ENCODE peak calls at places on chromosome 10, in ten cellular contexts. O is CD8-positive, alpha-beta memory T cell; J is stimulated activated CD4-positive, alpha-beta T cell treated with anti-CD3 and anti-CD28 coated beads, Interleukin-1b, Interleukin-23, amount 100 ng/mL, for 4 hours; N is occipital lobe; L is GM03348; W is endothelial cell; I is body of pancreas; X is brain microvascular endothelial cell; A is thyroid gland; P is activated CD4-positive, alpha-beta T cell treated with anti-CD3 and anti-CD28 coated beads for 4 hours. Y is an unnamed sample.

GRCh38 chr10:67098460-67098859 is 172.6 kb downstream of the LRRTM3 start:
- DNase-seq in O (no peak), J (no peak), N (no peak), L (no peak), W (no peak), I (no peak), X (peak), A (no peak), P (no peak), Y (peak)

GRCh38 chr10:23096814-23097549 is 1.6 kb downstream of the MSRB2 start:
- DNase-seq in O (no peak), J (no peak), N (no peak), L (peak), W (no peak), I (no peak), X (no peak), A (no peak), P (no peak), Y (no peak)

GRCh38 chr10:23359692-23360380 is 15.2 kb upstream of the C10orf67 start:
- DNase-seq in O (no peak), J (no peak), N (no peak), L (no peak), W (no peak), I (no peak), X (no peak), A (no peak), P (no peak), Y (no peak)

GRCh38 chr10:12459776-12460175 is 110.4 kb downstream of the CAMK1D start:
- DNase-seq in O (no peak), J (no peak), N (no peak), L (no peak), W (no peak), I (no peak), X (peak), A (no peak), P (no peak), Y (no peak)

GRCh38 chr10:33478089-33478674 is 143.7 kb upstream of the NRP1 start:
- DNase-seq in O (no peak), J (no peak), N (no peak), L (no peak), W (no peak), I (no peak), X (no peak), A (no peak), P (no peak), Y (no peak)

GRCh38 chr10:75612904-75613684 is 181.7 kb downstream of the LRMDA start:
- DNase-seq in O (no peak), J (no peak), N (no peak), L (no peak), W (no peak), I (no peak), X (no peak), A (no peak), P (no peak), Y (no peak)

GRCh38 chr10:80697926-80698325 is 160.2 kb downstream of the SH2D4B start:
- DNase-seq in O (no peak), J (no peak), N (no peak), L (no peak), W (no peak), I (no peak), X (no peak), A (no peak), P (no peak), Y (no peak)

GRCh38 chr10:5604236-5604925 is 62.0 kb downstream of the ASB13 start:
- DNase-seq in O (no peak), J (no peak), N (no peak), L (no peak), W (no peak), I (no peak), X (no peak), A (no peak), P (no peak), Y (no peak)

GRCh38 chr10:7473474-7473873 is 62.6 kb upstream of the SFMBT2 start:
- DNase-seq in O (no peak), J (no peak), N (no peak), L (no peak), W (no peak), I (no peak), X (no peak), A (no peak), P (no peak), Y (no peak)

GRCh38 chr10:116287906-116288501 is 15.0 kb upstream of the GFRA1 start:
- DNase-seq in O (no peak), J (no peak), N (no peak), L (peak), W (peak), I (peak), X (peak), A (peak), P (no peak), Y (no peak)

Y was measured in NCI-H1930.